ENCODE peak calls at places on chromosomes 7 and 10, in seven cellular contexts. E is A549, O is Caki2, U is T follicular helper cell, W is GM19239, V is occipital lobe, N is HT-29. A is an unnamed sample.

GRCh38 chr10:43068136-43068395 is 8.8 kb upstream of the RET start:
- DNase-seq in E (no peak), O (no peak), U (no peak), W (no peak), V (no peak), N (no peak), A (no peak)

GRCh38 chr10:80660266-80660665 is 122.6 kb downstream of the SH2D4B start:
- DNase-seq in E (no peak), O (no peak), U (no peak), W (no peak), V (no peak), N (no peak), A (no peak)

GRCh38 chr7:79923953-79924352 is 210.7 kb upstream of the GNAI1 start:
- DNase-seq in E (no peak), O (no peak), U (no peak), W (no peak), V (no peak), N (no peak), A (no peak)

GRCh38 chr7:155766386-155766785 is 45.9 kb downstream of the SHH start:
- DNase-seq in E (no peak), O (no peak), U (no peak), W (no peak), V (no peak), N (no peak), A (no peak)

GRCh38 chr10:14803827-14804226 is 29.1 kb upstream of the FAM107B start:
- DNase-seq in E (no peak), O (no peak), U (no peak), W (no peak), V (no peak), N (no peak), A (no peak)

GRCh38 chr7:55065079-55065478 is 46.3 kb downstream of the EGFR start:
- DNase-seq in E (peak), O (peak), U (no peak), W (no peak), V (no peak), N (peak), A (no peak)

GRCh38 chr7:106757846-106758245 is 96.9 kb upstream of the CCDC71L start:
- DNase-seq in E (no peak), O (no peak), U (no peak), W (no peak), V (no peak), N (peak), A (no peak)

GRCh38 chr7:39621784-39622411 is 1.5 kb upstream of the RALA start:
- DNase-seq in E (no peak), O (peak), U (no peak), W (no peak), V (no peak), N (no peak), A (no peak)

GRCh38 chr7:33981221-33981620 is 75.9 kb downstream of the BMPER start:
- DNase-seq in E (no peak), O (no peak), U (no peak), W (no peak), V (no peak), N (no peak), A (no peak)

GRCh38 chr10:21264271-21264670 is 261.2 kb downstream of the SKIDA1 start:
- DNase-seq in E (no peak), O (no peak), U (no peak), W (no peak), V (no peak), N (no peak), A (no peak)

GRCh38 chr7:142445019-142445686 is 187.3 kb upstream of the PRSS58 start:
- DNase-seq in E (no peak), O (no peak), U (peak), W (no peak), V (no peak), N (peak), A (no peak)

GRCh38 chr10:48287417-48288391 is 13.2 kb upstream of the FRMPD2 start:
- DNase-seq in E (no peak), O (peak), U (no peak), W (no peak), V (no peak), N (peak), A (peak)

GRCh38 chr7:112205348-112206237 is 606 bp downstream of the DOCK4 start:
- DNase-seq in E (peak), O (peak), U (peak), W (no peak), V (peak), N (peak), A (peak)